ENCODE peak calls at places on chromosome 22, in four cellular contexts. J is CD4-positive, alpha-beta memory T cell; D is lung; M is H1. R is an unnamed sample. For H3K4me1, the result is how much of the 10 kb centered on the place peaks cover.

GRCh38 chr22:33871935-33872334 is 48.3 kb downstream of the LARGE1 start:
- DNase-seq in D (no peak), J (no peak), M (no peak), R (no peak)

GRCh38 chr22:28989035-28989464 is 72.6 kb downstream of the C22orf31 start:
- DNase-seq in D (no peak), J (no peak), M (no peak), R (no peak)

GRCh38 chr22:17997456-17997855 is 26.9 kb downstream of the MICAL3 start:
- DNase-seq in D (no peak), J (no peak), M (no peak), R (no peak)

GRCh38 chr22:36303874-36304273 is 50.9 kb downstream of the APOL1 start:
- DNase-seq in M (no peak), D (no peak), J (no peak), R (no peak)

GRCh38 chr22:28909375-28909774 is 26.0 kb downstream of the ZNRF3 start:
- DNase-seq in D (no peak), J (no peak), M (no peak), R (no peak)

GRCh38 chr22:25419247-25420113 is 145.0 kb upstream of the GRK3 start:
- DNase-seq in M (no peak), J (no peak), D (peak), R (no peak)

GRCh38 chr22:19619144-19620009 is 94.9 kb upstream of the SEPTIN5 start:
- DNase-seq in J (no peak), M (no peak), D (no peak), R (no peak)

GRCh38 chr22:25090225-25090651 is 109.4 kb upstream of the CRYBB3 start:
- DNase-seq in J (no peak), D (no peak), M (no peak), R (no peak)

DNA sequence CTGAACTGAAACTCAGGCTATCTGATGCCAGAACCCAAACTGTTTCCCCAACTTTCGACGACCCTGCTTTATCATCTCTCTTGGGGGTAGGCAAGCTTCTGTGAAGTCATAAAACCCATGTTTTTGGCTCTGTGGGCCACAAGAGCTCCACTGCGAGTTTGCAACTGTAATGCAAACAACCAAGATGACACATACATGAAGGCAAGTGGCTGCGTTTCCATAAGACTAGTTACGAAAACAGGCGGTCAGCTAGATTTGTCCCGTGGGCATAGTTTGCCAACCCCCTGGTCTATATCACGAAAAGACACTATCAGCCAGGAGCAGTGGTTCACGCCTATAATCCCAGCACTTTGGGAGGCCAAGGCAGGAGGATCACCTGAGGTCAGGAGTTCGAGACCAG is 37.5 kb downstream of the TPST2 start:
- DNase-seq in M (no peak), D (no peak), J (no peak), R (no peak)
- H3K4me1 ChIP-seq in M (under half), D (under half), J (under half), R (under half)

DNA sequence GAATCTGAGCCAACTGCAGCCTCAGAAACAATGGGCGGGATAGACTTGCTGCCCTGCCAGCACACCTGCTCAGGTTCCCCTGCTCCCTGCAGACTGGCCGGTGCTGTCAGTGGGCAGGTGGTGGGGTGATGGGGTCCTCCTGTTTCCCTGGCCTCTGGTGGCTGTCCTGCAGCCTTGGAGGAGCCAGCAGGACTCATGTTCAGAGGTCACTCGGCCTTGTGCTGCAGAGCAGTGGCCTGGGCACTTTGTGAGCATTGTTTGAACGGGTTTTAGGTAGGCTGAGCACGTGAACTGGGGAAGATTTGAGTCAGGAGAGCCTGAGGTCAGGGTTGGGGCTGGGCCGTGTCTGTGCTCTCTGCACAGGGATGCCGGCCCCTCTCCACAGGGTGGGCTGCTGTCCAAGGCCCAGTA is 17.6 kb downstream of the PPIL2 start:
- DNase-seq in J (no peak), M (no peak), D (no peak), R (no peak)
- H3K4me1 ChIP-seq in J (under half), M (under half), D (under half), R (under half)

DNA sequence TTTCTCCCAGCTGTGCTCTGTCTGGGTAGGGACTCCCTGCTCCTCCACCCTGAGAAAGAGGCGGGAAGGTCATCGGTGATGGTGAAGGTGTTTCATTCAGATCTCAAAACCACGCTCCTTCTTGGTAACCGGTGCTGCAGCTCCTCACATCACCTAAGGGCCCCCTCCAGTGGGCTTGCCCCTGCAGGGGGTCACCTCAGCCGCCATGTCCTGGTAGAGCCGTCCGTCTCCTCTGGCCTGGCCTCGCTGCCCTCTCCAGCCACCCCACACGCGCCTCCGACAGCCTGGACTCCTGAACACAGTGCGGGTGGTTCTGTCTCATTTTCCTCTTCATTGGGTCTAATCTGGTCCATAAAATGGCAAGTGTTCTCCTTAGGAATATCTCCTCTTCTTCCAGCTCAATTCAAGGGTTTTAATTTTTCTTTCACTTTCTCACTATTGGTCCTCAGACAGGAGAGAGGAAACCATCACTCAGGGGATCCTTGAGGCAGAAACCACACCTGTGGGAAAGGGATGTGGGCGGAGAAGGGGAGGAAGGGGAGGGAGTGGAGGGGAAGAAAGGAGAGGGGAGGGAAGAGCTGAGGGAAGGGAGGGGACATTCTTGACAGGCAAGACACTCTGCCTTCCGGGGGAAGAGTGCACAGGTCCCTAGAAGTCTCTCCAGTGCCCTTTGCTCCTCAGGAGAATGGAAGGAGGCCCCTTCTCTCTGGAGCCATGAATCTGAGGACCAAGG is 1338.4 kb downstream of the TBC1D22A start:
- DNase-seq in M (peak), J (no peak), D (no peak), R (no peak)
- H3K4me1 ChIP-seq in M (under half), J (under half), D (under half), R (under half)

DNA sequence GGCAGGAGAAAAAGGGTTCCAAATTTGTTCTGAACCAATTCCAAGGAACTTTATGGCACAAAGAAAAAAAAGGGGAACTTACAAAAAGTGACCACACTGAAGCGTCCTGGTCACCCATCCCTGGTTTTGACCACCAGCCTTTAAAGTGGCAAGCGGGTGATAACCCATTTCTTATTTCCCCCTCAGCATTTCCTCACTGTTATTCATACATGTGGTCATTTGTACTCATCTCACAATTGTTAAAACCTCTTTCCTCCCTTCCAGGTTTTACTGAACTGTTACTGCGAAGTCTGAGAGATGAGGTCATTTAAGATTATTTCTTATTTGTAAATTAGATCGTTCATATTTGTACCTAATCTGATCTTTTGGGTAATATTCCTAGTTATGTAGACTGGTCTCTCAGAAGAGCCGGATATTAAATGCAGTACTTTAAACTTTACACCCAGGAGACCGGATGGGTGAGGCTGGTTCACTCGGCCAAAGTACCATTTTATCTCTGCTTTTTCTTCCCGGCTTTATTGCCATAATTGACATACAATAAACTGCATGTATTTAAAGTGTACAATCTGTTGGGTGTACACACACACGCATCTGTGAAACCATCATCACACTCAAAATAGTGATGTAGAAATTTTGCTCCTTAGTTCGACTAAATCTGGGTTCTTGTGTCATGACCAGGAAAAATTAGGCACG is 47.0 kb downstream of the CDPF1 start:
- DNase-seq in J (no peak), D (no peak), M (no peak), R (no peak)
- H3K4me1 ChIP-seq in J (under half), D (under half), M (under half), R (under half)

GRCh38 chr22:44942979-44943700 is 66.7 kb downstream of the PHF21B start:
- DNase-seq in M (no peak), D (no peak), J (no peak), R (no peak)
- H3K4me1 ChIP-seq in M (under half), D (under half), J (under half), R (under half)

GRCh38 chr22:37566329-37566837 is 6.1 kb downstream of the CDC42EP1 start:
- DNase-seq in M (no peak), J (peak), D (no peak), R (no peak)
- H3K4me1 ChIP-seq in M (under half), J (under half), D (under half), R (under half)

GRCh38 chr22:49393526-49393925 is 434.1 kb downstream of the BRD1 start:
- DNase-seq in D (no peak), M (no peak), J (no peak), R (no peak)
- H3K4me1 ChIP-seq in D (under half), M (under half), J (under half), R (under half)

DNA sequence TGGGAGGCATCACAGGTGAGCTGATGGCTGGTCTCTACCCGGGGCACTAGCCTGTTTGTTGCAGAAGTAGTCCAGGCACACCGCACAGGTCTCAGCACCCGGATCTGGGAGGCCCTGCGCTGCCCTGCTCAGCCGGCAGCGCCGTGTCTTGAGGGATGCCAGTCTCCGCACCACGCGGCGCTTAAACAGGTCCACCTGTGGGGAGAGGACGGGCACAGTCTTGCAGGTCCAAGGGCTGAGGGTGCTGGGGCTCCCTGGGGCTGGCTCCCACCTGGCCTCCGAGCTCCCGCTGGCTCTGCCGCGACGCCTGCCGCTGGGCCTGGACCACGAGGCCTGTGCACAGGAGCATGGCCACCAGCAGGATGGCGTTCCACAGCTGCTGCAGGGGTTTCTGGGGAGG is 7.2 kb downstream of the RNF215 start:
- DNase-seq in D (no peak), J (no peak), M (no peak), R (no peak)
- H3K4me1 ChIP-seq in D (under half), J (under half), M (under half), R (under half)

GRCh38 chr22:31275576-31275975 is 16.7 kb downstream of the PIK3IP1 start:
- DNase-seq in D (no peak), M (no peak), J (no peak), R (no peak)

GRCh38 chr22:31276426-31277167 is 15.7 kb downstream of the PIK3IP1 start:
- DNase-seq in M (no peak), D (no peak), J (no peak), R (no peak)

GRCh38 chr22:31274017-31274416 is 18.3 kb downstream of the PIK3IP1 start:
- DNase-seq in J (no peak), M (no peak), D (peak), R (no peak)

GRCh38 chr22:31272522-31273446 is 19.5 kb downstream of the PIK3IP1 start:
- DNase-seq in J (peak), M (peak), D (peak), R (no peak)

DNA sequence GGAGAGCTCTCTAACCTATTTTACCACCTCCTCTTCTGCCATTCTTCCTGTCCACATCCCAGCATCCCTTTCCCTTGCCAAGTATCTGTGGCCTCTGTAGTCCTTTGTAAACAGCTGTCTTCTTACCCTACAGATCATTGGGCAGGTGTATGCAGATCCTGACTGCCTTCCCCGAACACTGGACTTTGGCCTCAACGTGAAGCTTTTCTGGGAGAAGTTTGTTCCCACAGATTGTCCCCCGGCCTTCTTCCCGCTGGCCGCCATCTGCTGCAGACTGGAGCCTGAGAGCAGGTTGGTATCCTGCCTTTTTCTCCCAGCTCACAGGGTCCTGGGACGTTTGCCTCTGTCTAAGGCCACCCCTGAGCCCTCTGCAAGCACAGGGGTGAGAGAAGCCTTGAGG is 17.3 kb downstream of the PIK3IP1 start:
- DNase-seq in M (no peak), J (no peak), D (no peak), R (no peak)
- H3K4me1 ChIP-seq in M (under half), J (half or more), D (under half), R (under half)

R was measured in Panc1.